ENCODE peak calls at places on chromosome 6, in four cellular contexts. R is myocyte, O is activated gamma-delta T cell, Q is NCI-H1417. K is an unnamed sample.
A peak's percentile ranks its signal among the peaks of the same experiment; 100 is the strongest.

GRCh38 chr6:3592371-3592941 is 135.6 kb upstream of the SLC22A23 start:
- DNase-seq in R (peak; percentile 56), O (no peak), Q (no peak), K (peak; percentile 59)

GRCh38 chr6:5998236-5998635 is 8.5 kb downstream of the NRN1 start:
- DNase-seq in R (no peak), O (no peak), Q (no peak), K (no peak)

GRCh38 chr6:47000842-47001241 is 41.3 kb downstream of the ADGRF1 start:
- DNase-seq in R (no peak), O (no peak), Q (peak; percentile 31), K (no peak)

GRCh38 chr6:132623446-132623845 is 629 bp downstream of the TAAR2 start:
- DNase-seq in R (no peak), O (no peak), Q (no peak), K (no peak)

GRCh38 chr6:133887478-133887877 is 1.4 kb upstream of the TCF21 start:
- DNase-seq in R (no peak), O (no peak), Q (peak; percentile 63), K (no peak)

GRCh38 chr6:88220493-88220892 is 54.3 kb upstream of the CNR1 start:
- DNase-seq in R (peak; percentile 12), O (no peak), Q (no peak), K (peak; percentile 1)

GRCh38 chr6:20340459-20340858 is 61.2 kb upstream of the E2F3 start:
- DNase-seq in R (peak; percentile 84), O (no peak), Q (no peak), K (no peak)

GRCh38 chr6:170212956-170213636 is 77.8 kb downstream of the DLL1 start:
- DNase-seq in R (no peak), O (no peak), Q (no peak), K (no peak)

GRCh38 chr6:15500901-15501805 is 161.7 kb downstream of the DTNBP1 start:
- DNase-seq in R (no peak), O (no peak), Q (no peak), K (no peak)

GRCh38 chr6:116111552-116112528 is 11.2 kb downstream of the NT5DC1 start:
- DNase-seq in R (peak; percentile 55), O (no peak), Q (peak; percentile 7), K (no peak)

GRCh38 chr6:161489626-161490306 is 215.9 kb upstream of the AGPAT4 start:
- DNase-seq in R (no peak), O (no peak), Q (no peak), K (no peak)

GRCh38 chr6:153123801-153124200 is 7.3 kb downstream of the RGS17 start:
- DNase-seq in R (no peak), O (no peak), Q (no peak), K (no peak)

GRCh38 chr6:4776493-4776966 is 326 bp downstream of the CDYL start:
- DNase-seq in R (peak; percentile 51), O (no peak), Q (no peak), K (no peak)

GRCh38 chr6:132611616-132612015 is 12.5 kb downstream of the TAAR2 start:
- DNase-seq in R (no peak), O (no peak), Q (no peak), K (no peak)

GRCh38 chr6:118813795-118814194 is 80.2 kb upstream of the ASF1A start:
- DNase-seq in R (peak; percentile 86), O (no peak), Q (no peak), K (no peak)

GRCh38 chr6:78611097-78611625 is 256.2 kb upstream of the IRAK1BP1 start:
- DNase-seq in R (no peak), O (no peak), Q (peak; percentile 10), K (no peak)

GRCh38 chr6:157280153-157280552 is 43.2 kb downstream of the TMEM242 start:
- DNase-seq in R (no peak), O (no peak), Q (no peak), K (no peak)

GRCh38 chr6:166156942-166157341 is 10.7 kb downstream of the TBXT start:
- DNase-seq in R (peak; percentile 22), O (no peak), Q (no peak), K (no peak)

GRCh38 chr6:166381381-166381732 is 1.4 kb downstream of the MPC1 start:
- DNase-seq in R (no peak), O (no peak), Q (no peak), K (no peak)

GRCh38 chr6:150813993-150814359 is 51.5 kb upstream of the MTHFD1L start:
- DNase-seq in R (no peak), O (no peak), Q (peak; percentile 7), K (no peak)

GRCh38 chr6:34154668-34155447 is 9.0 kb upstream of the GRM4 start:
- DNase-seq in R (peak; percentile 39), O (peak; percentile 23), Q (peak; percentile 63), K (no peak)

GRCh38 chr6:130961148-130961547 is 101.9 kb downstream of the EPB41L2 start:
- DNase-seq in R (no peak), O (no peak), Q (peak; percentile 5), K (no peak)

GRCh38 chr6:25541228-25541627 is 110.8 kb upstream of the SCGN start:
- DNase-seq in R (no peak), O (no peak), Q (no peak), K (no peak)

GRCh38 chr6:166174031-166174430 is 6.4 kb upstream of the TBXT start:
- DNase-seq in R (no peak), O (no peak), Q (no peak), K (no peak)

GRCh38 chr6:95802978-95803377 is 212.8 kb upstream of the FUT9 start:
- DNase-seq in R (no peak), O (no peak), Q (no peak), K (no peak)

GRCh38 chr6:151276112-151276745 is 36.5 kb downstream of the AKAP12 start:
- DNase-seq in R (peak; percentile 48), O (no peak), Q (no peak), K (no peak)

GRCh38 chr6:13486679-13487121 is 700 bp downstream of the GFOD1 start:
- DNase-seq in R (peak; percentile 53), O (peak; percentile 34), Q (peak; percentile 80), K (no peak)

GRCh38 chr6:139124887-139125672 is 9.8 kb upstream of the HECA start:
- DNase-seq in R (peak; percentile 83), O (no peak), Q (peak; percentile 14), K (no peak)

GRCh38 chr6:27873101-27874030 is 38.8 kb downstream of the OR2B2 start:
- DNase-seq in R (peak; percentile 53), O (peak; percentile 16), Q (peak; percentile 67), K (peak; percentile 35)

GRCh38 chr6:118867181-118867580 is 26.8 kb upstream of the ASF1A start:
- DNase-seq in R (no peak), O (no peak), Q (no peak), K (no peak)

GRCh38 chr6:135182993-135183531 is 2.0 kb downstream of the MYB start:
- DNase-seq in R (no peak), O (peak; percentile 32), Q (peak; percentile 87), K (no peak)

GRCh38 chr6:56649053-56649769 is 6.5 kb upstream of the DST start:
- DNase-seq in R (no peak), O (no peak), Q (peak; percentile 46), K (no peak)

GRCh38 chr6:122400467-122401089 is 1.1 kb downstream of the HSF2 start:
- DNase-seq in R (no peak), O (no peak), Q (no peak), K (no peak)

GRCh38 chr6:12094689-12095088 is 82.6 kb downstream of the HIVEP1 start:
- DNase-seq in R (no peak), O (no peak), Q (no peak), K (no peak)

GRCh38 chr6:10460096-10460495 is 45.2 kb upstream of the TFAP2A start:
- DNase-seq in R (no peak), O (no peak), Q (no peak), K (no peak)

GRCh38 chr6:42898891-42899361 is 16.9 kb upstream of the PTCRA start:
- DNase-seq in R (peak; percentile 74), O (no peak), Q (peak; percentile 79), K (peak; percentile 39)

GRCh38 chr6:41080623-41081022 is 7.8 kb downstream of the NFYA start:
- DNase-seq in R (no peak), O (no peak), Q (no peak), K (no peak)

GRCh38 chr6:8819446-8819845 is 384.1 kb upstream of the SLC35B3 start:
- DNase-seq in R (no peak), O (no peak), Q (no peak), K (no peak)

GRCh38 chr6:13412639-13413465 is 74.5 kb downstream of the GFOD1 start:
- DNase-seq in R (no peak), O (no peak), Q (peak; percentile 57), K (no peak)